ENCODE peak calls at places on chromosomes 5 and 9, in seven cellular contexts. One of them, this sample, is unnamed.
A peak's percentile ranks its signal among the peaks of the same experiment; 100 is the strongest.

GRCh38 chr5:126044111-126044668 is 379.0 kb upstream of the GRAMD2B start:
- DNase-seq in PC-3: peak; percentile 3
- DNase-seq in endothelial cell of umbilical vein: no peak
- DNase-seq in CD8-positive, alpha-beta T cell: no peak
- DNase-seq in cardiac muscle cell: peak; percentile 97
- DNase-seq in esophagus muscularis mucosa: no peak
- DNase-seq in HCT116: no peak
- DNase-seq in this sample: no peak

GRCh38 chr9:6564868-6565267 is 80.7 kb downstream of the GLDC start:
- DNase-seq in PC-3: no peak
- DNase-seq in endothelial cell of umbilical vein: no peak
- DNase-seq in CD8-positive, alpha-beta T cell: no peak
- DNase-seq in cardiac muscle cell: peak; percentile 93
- DNase-seq in esophagus muscularis mucosa: no peak
- DNase-seq in HCT116: no peak
- DNase-seq in this sample: no peak

GRCh38 chr9:89598926-89599325 is 5.9 kb upstream of the GADD45G start:
- DNase-seq in PC-3: no peak
- DNase-seq in endothelial cell of umbilical vein: no peak
- DNase-seq in CD8-positive, alpha-beta T cell: no peak
- DNase-seq in cardiac muscle cell: no peak
- DNase-seq in esophagus muscularis mucosa: no peak
- DNase-seq in HCT116: no peak
- DNase-seq in this sample: peak; percentile 86

GRCh38 chr5:17315710-17316221 is 98.3 kb downstream of the BASP1 start:
- DNase-seq in PC-3: peak; percentile 71
- DNase-seq in endothelial cell of umbilical vein: no peak
- DNase-seq in CD8-positive, alpha-beta T cell: no peak
- DNase-seq in cardiac muscle cell: peak; percentile 52
- DNase-seq in esophagus muscularis mucosa: no peak
- DNase-seq in HCT116: no peak
- DNase-seq in this sample: no peak

GRCh38 chr5:14243768-14244167 is 100.6 kb downstream of the TRIO start:
- DNase-seq in PC-3: no peak
- DNase-seq in endothelial cell of umbilical vein: no peak
- DNase-seq in CD8-positive, alpha-beta T cell: no peak
- DNase-seq in cardiac muscle cell: no peak
- DNase-seq in esophagus muscularis mucosa: no peak
- DNase-seq in HCT116: no peak
- DNase-seq in this sample: no peak

GRCh38 chr5:71471193-71471592 is 15.7 kb downstream of the BDP1 start:
- DNase-seq in PC-3: peak; percentile 31
- DNase-seq in endothelial cell of umbilical vein: peak; percentile 59
- DNase-seq in CD8-positive, alpha-beta T cell: no peak
- DNase-seq in cardiac muscle cell: peak; percentile 63
- DNase-seq in esophagus muscularis mucosa: no peak
- DNase-seq in HCT116: no peak
- DNase-seq in this sample: no peak

GRCh38 chr5:150612405-150612804 is 28.1 kb upstream of the SYNPO start:
- DNase-seq in PC-3: no peak
- DNase-seq in endothelial cell of umbilical vein: peak; percentile 91
- DNase-seq in CD8-positive, alpha-beta T cell: no peak
- DNase-seq in cardiac muscle cell: no peak
- DNase-seq in esophagus muscularis mucosa: no peak
- DNase-seq in HCT116: no peak
- DNase-seq in this sample: no peak

GRCh38 chr5:62152394-62153123 is 153.4 kb upstream of the KIF2A start:
- DNase-seq in PC-3: peak; percentile 26
- DNase-seq in endothelial cell of umbilical vein: no peak
- DNase-seq in CD8-positive, alpha-beta T cell: no peak
- DNase-seq in cardiac muscle cell: no peak
- DNase-seq in esophagus muscularis mucosa: peak; percentile 57
- DNase-seq in HCT116: no peak
- DNase-seq in this sample: no peak

GRCh38 chr5:164354138-164354751 is 848.8 kb downstream of the MAT2B start:
- DNase-seq in PC-3: no peak
- DNase-seq in endothelial cell of umbilical vein: no peak
- DNase-seq in CD8-positive, alpha-beta T cell: no peak
- DNase-seq in cardiac muscle cell: no peak
- DNase-seq in esophagus muscularis mucosa: no peak
- DNase-seq in HCT116: no peak
- DNase-seq in this sample: no peak

GRCh38 chr9:89799766-89800165 is 195.0 kb downstream of the GADD45G start:
- DNase-seq in PC-3: no peak
- DNase-seq in endothelial cell of umbilical vein: no peak
- DNase-seq in CD8-positive, alpha-beta T cell: no peak
- DNase-seq in cardiac muscle cell: no peak
- DNase-seq in esophagus muscularis mucosa: no peak
- DNase-seq in HCT116: no peak
- DNase-seq in this sample: no peak

GRCh38 chr5:77204967-77205366 is 5.5 kb upstream of the PDE8B start:
- DNase-seq in PC-3: peak; percentile 19
- DNase-seq in endothelial cell of umbilical vein: no peak
- DNase-seq in CD8-positive, alpha-beta T cell: no peak
- DNase-seq in cardiac muscle cell: no peak
- DNase-seq in esophagus muscularis mucosa: no peak
- DNase-seq in HCT116: no peak
- DNase-seq in this sample: no peak

GRCh38 chr5:61823796-61824195 is 482.2 kb upstream of the KIF2A start:
- DNase-seq in PC-3: no peak
- DNase-seq in endothelial cell of umbilical vein: no peak
- DNase-seq in CD8-positive, alpha-beta T cell: no peak
- DNase-seq in cardiac muscle cell: no peak
- DNase-seq in esophagus muscularis mucosa: no peak
- DNase-seq in HCT116: no peak
- DNase-seq in this sample: no peak

GRCh38 chr5:134566181-134566740 is 40.8 kb downstream of the JADE2 start:
- DNase-seq in PC-3: no peak
- DNase-seq in endothelial cell of umbilical vein: no peak
- DNase-seq in CD8-positive, alpha-beta T cell: no peak
- DNase-seq in cardiac muscle cell: no peak
- DNase-seq in esophagus muscularis mucosa: no peak
- DNase-seq in HCT116: no peak
- DNase-seq in this sample: no peak

GRCh38 chr5:36619012-36619635 is 12.7 kb downstream of the SLC1A3 start:
- DNase-seq in PC-3: peak; percentile 33
- DNase-seq in endothelial cell of umbilical vein: no peak
- DNase-seq in CD8-positive, alpha-beta T cell: no peak
- DNase-seq in cardiac muscle cell: no peak
- DNase-seq in esophagus muscularis mucosa: no peak
- DNase-seq in HCT116: no peak
- DNase-seq in this sample: no peak

GRCh38 chr5:17113174-17113941 is 104.1 kb upstream of the BASP1 start:
- DNase-seq in PC-3: peak; percentile 39
- DNase-seq in endothelial cell of umbilical vein: no peak
- DNase-seq in CD8-positive, alpha-beta T cell: no peak
- DNase-seq in cardiac muscle cell: peak; percentile 43
- DNase-seq in esophagus muscularis mucosa: no peak
- DNase-seq in HCT116: no peak
- DNase-seq in this sample: no peak

GRCh38 chr5:133827001-133827400 is 141.4 kb downstream of the C5orf15 start:
- DNase-seq in PC-3: no peak
- DNase-seq in endothelial cell of umbilical vein: no peak
- DNase-seq in CD8-positive, alpha-beta T cell: no peak
- DNase-seq in cardiac muscle cell: no peak
- DNase-seq in esophagus muscularis mucosa: no peak
- DNase-seq in HCT116: no peak
- DNase-seq in this sample: no peak

GRCh38 chr9:35618854-35619799 is 914 bp upstream of the CD72 start:
- DNase-seq in PC-3: no peak
- DNase-seq in endothelial cell of umbilical vein: no peak
- DNase-seq in CD8-positive, alpha-beta T cell: no peak
- DNase-seq in cardiac muscle cell: no peak
- DNase-seq in esophagus muscularis mucosa: no peak
- DNase-seq in HCT116: no peak
- DNase-seq in this sample: no peak

GRCh38 chr5:119397518-119398380 is 41.9 kb downstream of the TNFAIP8 start:
- DNase-seq in PC-3: peak; percentile 70
- DNase-seq in endothelial cell of umbilical vein: peak; percentile 57
- DNase-seq in CD8-positive, alpha-beta T cell: no peak
- DNase-seq in cardiac muscle cell: peak; percentile 68
- DNase-seq in esophagus muscularis mucosa: no peak
- DNase-seq in HCT116: no peak
- DNase-seq in this sample: no peak

GRCh38 chr9:137296214-137297059 is 5.6 kb downstream of the NRARP start:
- DNase-seq in PC-3: no peak
- DNase-seq in endothelial cell of umbilical vein: peak; percentile 93
- DNase-seq in CD8-positive, alpha-beta T cell: no peak
- DNase-seq in cardiac muscle cell: peak; percentile 90
- DNase-seq in esophagus muscularis mucosa: no peak
- DNase-seq in HCT116: no peak
- DNase-seq in this sample: no peak
- H3K4me3 ChIP-seq in PC-3: no peak overlapping the region
- H3K4me3 ChIP-seq in endothelial cell of umbilical vein: peak overlapping the region; percentile 43
- H3K4me3 ChIP-seq in CD8-positive, alpha-beta T cell: no peak overlapping the region
- H3K4me3 ChIP-seq in cardiac muscle cell: peak overlapping the region; percentile 35
- H3K4me3 ChIP-seq in esophagus muscularis mucosa: peak overlapping the region; percentile 66
- H3K4me3 ChIP-seq in HCT116: peak overlapping the region; percentile 42
- H3K4me3 ChIP-seq in this sample: peak overlapping the region; percentile 56

DNA sequence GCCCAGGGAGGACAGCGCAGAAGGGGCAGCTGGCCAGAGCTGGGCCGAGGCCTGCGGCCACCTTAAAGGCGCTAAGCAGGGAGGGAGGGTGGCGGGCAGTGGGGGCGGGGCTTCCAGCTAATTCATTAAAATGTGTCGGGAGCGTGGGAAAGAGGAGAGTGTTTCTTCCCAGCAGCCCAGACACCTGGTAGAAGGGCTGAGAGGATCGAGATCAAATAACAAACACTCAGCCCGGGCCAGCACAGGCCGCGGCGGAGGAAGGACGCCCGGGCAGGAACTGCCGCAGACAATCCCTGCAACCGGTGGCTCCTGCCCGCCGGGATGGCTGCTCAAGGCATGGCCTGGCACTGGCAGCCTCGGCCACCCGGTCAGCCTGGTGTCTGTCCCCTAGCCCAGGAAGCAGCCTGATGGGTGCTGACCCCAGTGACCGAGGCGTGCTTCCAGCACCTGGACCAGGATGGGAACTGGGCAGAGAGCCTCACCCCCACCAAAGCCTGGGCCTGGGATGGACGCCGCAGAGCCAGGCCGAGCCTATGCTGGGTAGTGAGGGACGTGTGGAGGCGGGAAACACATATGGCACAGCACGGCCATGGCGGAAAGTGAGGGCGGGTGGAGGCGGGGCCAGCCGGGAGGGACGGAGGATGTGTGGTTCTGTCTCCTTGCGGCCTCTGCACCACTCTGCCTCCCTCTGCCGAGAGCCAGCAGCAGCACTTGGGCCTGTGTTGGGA is 3.2 kb upstream of the NRARP start:
- DNase-seq in PC-3: no peak
- DNase-seq in endothelial cell of umbilical vein: peak; percentile 91
- DNase-seq in CD8-positive, alpha-beta T cell: no peak
- DNase-seq in cardiac muscle cell: peak; percentile 50
- DNase-seq in esophagus muscularis mucosa: no peak
- DNase-seq in HCT116: no peak
- DNase-seq in this sample: no peak
- H3K4me3 ChIP-seq in PC-3: no peak overlapping the region
- H3K4me3 ChIP-seq in endothelial cell of umbilical vein: no peak overlapping the region
- H3K4me3 ChIP-seq in CD8-positive, alpha-beta T cell: no peak overlapping the region
- H3K4me3 ChIP-seq in cardiac muscle cell: no peak overlapping the region
- H3K4me3 ChIP-seq in esophagus muscularis mucosa: peak overlapping the region; percentile 44
- H3K4me3 ChIP-seq in HCT116: no peak overlapping the region
- H3K4me3 ChIP-seq in this sample: peak overlapping the region; percentile 24

GRCh38 chr9:136539427-136540412 is 6.1 kb downstream of the NOTCH1 start:
- DNase-seq in PC-3: peak; percentile 94
- DNase-seq in endothelial cell of umbilical vein: peak; percentile 95
- DNase-seq in CD8-positive, alpha-beta T cell: peak; percentile 49
- DNase-seq in cardiac muscle cell: peak; percentile 78
- DNase-seq in esophagus muscularis mucosa: peak; percentile 97
- DNase-seq in HCT116: peak; percentile 89
- DNase-seq in this sample: peak; percentile 99

GRCh38 chr9:136543280-136543679 is 2.6 kb downstream of the NOTCH1 start:
- DNase-seq in PC-3: no peak
- DNase-seq in endothelial cell of umbilical vein: no peak
- DNase-seq in CD8-positive, alpha-beta T cell: no peak
- DNase-seq in cardiac muscle cell: no peak
- DNase-seq in esophagus muscularis mucosa: no peak
- DNase-seq in HCT116: no peak
- DNase-seq in this sample: no peak

GRCh38 chr9:136542246-136543041 is 3.4 kb downstream of the NOTCH1 start:
- DNase-seq in PC-3: no peak
- DNase-seq in endothelial cell of umbilical vein: no peak
- DNase-seq in CD8-positive, alpha-beta T cell: no peak
- DNase-seq in cardiac muscle cell: no peak
- DNase-seq in esophagus muscularis mucosa: no peak
- DNase-seq in HCT116: no peak
- DNase-seq in this sample: no peak

GRCh38 chr9:136541709-136542108 is 4.1 kb downstream of the NOTCH1 start:
- DNase-seq in PC-3: no peak
- DNase-seq in endothelial cell of umbilical vein: no peak
- DNase-seq in CD8-positive, alpha-beta T cell: no peak
- DNase-seq in cardiac muscle cell: no peak
- DNase-seq in esophagus muscularis mucosa: no peak
- DNase-seq in HCT116: no peak
- DNase-seq in this sample: no peak

GRCh38 chr9:136541179-136541578 is 4.7 kb downstream of the NOTCH1 start:
- DNase-seq in PC-3: no peak
- DNase-seq in endothelial cell of umbilical vein: peak; percentile 50
- DNase-seq in CD8-positive, alpha-beta T cell: no peak
- DNase-seq in cardiac muscle cell: no peak
- DNase-seq in esophagus muscularis mucosa: no peak
- DNase-seq in HCT116: no peak
- DNase-seq in this sample: no peak
- H3K4me3 ChIP-seq in PC-3: no peak overlapping the region
- H3K4me3 ChIP-seq in endothelial cell of umbilical vein: no peak overlapping the region
- H3K4me3 ChIP-seq in CD8-positive, alpha-beta T cell: no peak overlapping the region
- H3K4me3 ChIP-seq in cardiac muscle cell: no peak overlapping the region
- H3K4me3 ChIP-seq in esophagus muscularis mucosa: no peak overlapping the region
- H3K4me3 ChIP-seq in HCT116: no peak overlapping the region
- H3K4me3 ChIP-seq in this sample: no peak overlapping the region

DNA sequence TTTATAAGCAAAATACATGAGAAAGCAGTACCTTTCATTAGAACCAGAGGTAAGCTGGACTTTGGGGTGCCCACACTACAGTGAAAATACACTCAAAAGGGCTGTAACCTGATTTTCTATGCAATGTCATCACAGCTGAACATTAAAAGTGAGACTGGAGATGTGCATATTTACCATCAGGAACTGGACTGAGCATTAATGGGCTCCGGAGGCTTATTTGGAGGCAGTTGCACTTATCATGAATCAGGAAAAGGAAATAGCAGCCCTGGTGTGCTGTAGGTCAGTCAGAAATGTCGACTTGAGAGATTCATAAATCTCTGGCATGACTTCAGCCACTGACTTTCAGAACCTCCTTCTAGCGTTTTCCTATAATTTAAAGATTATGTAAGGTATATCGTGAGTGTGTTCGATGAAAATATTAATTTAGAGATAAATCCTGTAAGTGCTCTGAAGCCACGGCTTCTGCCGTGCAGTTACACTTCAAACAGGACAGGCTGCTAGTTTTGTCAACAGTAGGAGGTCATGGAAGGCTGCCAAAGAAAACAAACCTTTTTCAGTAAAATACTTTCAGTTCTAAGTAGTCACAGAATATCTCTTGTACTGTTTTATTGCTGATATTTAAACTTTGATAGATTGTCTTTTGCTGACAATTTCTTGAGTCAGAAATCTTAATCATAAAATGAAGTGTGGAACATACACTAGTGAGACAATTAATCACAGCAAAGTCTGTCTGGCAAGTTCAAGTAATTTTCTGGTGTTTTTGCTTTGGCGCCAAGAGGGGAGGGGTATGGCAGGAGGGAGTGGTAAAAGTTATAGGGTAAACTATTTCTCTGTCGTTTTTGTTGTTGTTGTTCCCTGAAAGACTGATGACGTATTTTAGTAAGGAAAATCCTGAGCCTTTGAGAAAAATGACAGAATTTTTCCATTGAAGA is 939.7 kb downstream of the NR2F1-AS1 start:
- DNase-seq in PC-3: peak; percentile 77
- DNase-seq in endothelial cell of umbilical vein: peak; percentile 90
- DNase-seq in CD8-positive, alpha-beta T cell: no peak
- DNase-seq in cardiac muscle cell: peak; percentile 80
- DNase-seq in esophagus muscularis mucosa: no peak
- DNase-seq in HCT116: peak; percentile 52
- DNase-seq in this sample: no peak
- H3K4me3 ChIP-seq in PC-3: peak overlapping the region; percentile 58
- H3K4me3 ChIP-seq in endothelial cell of umbilical vein: peak overlapping the region; percentile 63
- H3K4me3 ChIP-seq in CD8-positive, alpha-beta T cell: no peak overlapping the region
- H3K4me3 ChIP-seq in cardiac muscle cell: no peak overlapping the region
- H3K4me3 ChIP-seq in esophagus muscularis mucosa: peak overlapping the region; percentile 43
- H3K4me3 ChIP-seq in HCT116: peak overlapping the region; percentile 32
- H3K4me3 ChIP-seq in this sample: no peak overlapping the region